ENCODE peak calls at places on chromosomes 1 and 21, in ten cellular contexts. A, M, L, H, U, I, S, P, C and Y are unnamed samples.

GRCh38 chr1:60345049-60345448 is 271.5 kb upstream of the C1orf87 start:
- DNase-seq in P (peak), S (no peak), H (no peak), C (no peak), A (no peak), M (no peak), I (no peak), L (no peak), U (no peak), Y (no peak)

GRCh38 chr1:91020967-91021685 is 709 bp downstream of the ZNF644 start:
- DNase-seq in L (peak), S (peak), U (peak), I (peak), P (peak), H (peak), M (peak), A (peak), C (peak), Y (peak)

GRCh38 chr1:90458023-90458422 is 259.1 kb downstream of the BARHL2 start:
- DNase-seq in U (no peak), M (no peak), I (no peak), L (no peak), C (no peak), S (no peak), P (no peak), H (no peak), A (no peak), Y (no peak)

GRCh38 chr21:38123626-38124025 is 133.2 kb upstream of the KCNJ15 start:
- DNase-seq in I (no peak), L (no peak), U (no peak), P (no peak), A (no peak), S (no peak), H (no peak), C (no peak), M (no peak), Y (no peak)

GRCh38 chr1:179867493-179868330 is 9.9 kb downstream of the TOR1AIP2 start:
- DNase-seq in C (no peak), U (peak), I (peak), H (peak), L (no peak), S (no peak), M (peak), P (peak), A (peak), Y (no peak)

GRCh38 chr21:42047821-42048613 is 23.1 kb upstream of the UMODL1 start:
- DNase-seq in I (no peak), H (no peak), P (peak), C (no peak), S (peak), U (peak), A (no peak), M (no peak), L (peak), Y (no peak)

GRCh38 chr21:44985441-44986401 is 45.9 kb downstream of the SLX9 start:
- DNase-seq in P (no peak), L (peak), H (no peak), A (peak), I (no peak), M (no peak), U (peak), S (no peak), C (no peak), Y (no peak)

GRCh38 chr1:79323240-79324025 is 316.9 kb upstream of the ADGRL4 start:
- DNase-seq in H (no peak), M (peak), A (no peak), P (peak), U (no peak), I (no peak), S (peak), L (no peak), C (no peak), Y (no peak)

GRCh38 chr1:41358152-41358937 is 2.9 kb upstream of the FOXO6 start:
- DNase-seq in U (peak), C (peak), M (no peak), I (no peak), P (no peak), S (peak), L (peak), A (peak), H (peak), Y (no peak)

GRCh38 chr1:228358039-228358763 is 48.4 kb downstream of the TRIM11 start:
- DNase-seq in M (no peak), I (no peak), A (no peak), S (no peak), C (no peak), U (no peak), P (no peak), L (no peak), H (no peak), Y (no peak)

GRCh38 chr1:230268371-230269170 is 157.6 kb downstream of the PGBD5 start:
- DNase-seq in I (peak), H (no peak), S (no peak), C (no peak), U (no peak), L (peak), M (peak), A (no peak), P (peak), Y (no peak)

GRCh38 chr1:159170639-159171038 is 776 bp upstream of the CADM3 start:
- DNase-seq in P (no peak), M (no peak), H (no peak), L (no peak), U (no peak), I (peak), S (no peak), A (no peak), C (no peak), Y (no peak)

GRCh38 chr1:156707486-156708244 is 2.3 kb upstream of the CRABP2 start:
- DNase-seq in A (no peak), L (no peak), I (peak), M (no peak), U (no peak), C (no peak), H (no peak), P (peak), S (no peak), Y (no peak)